ENCODE peak calls at places on chromosome 18, in five cellular contexts. T is neural progenitor cell, L is K562, C is ovary, Q is heart right ventricle. J is an unnamed sample.

GRCh38 chr18:2111456-2111855 is 459.8 kb downstream of the METTL4 start:
- DNase-seq in T (no peak), Q (no peak), C (no peak), L (no peak), J (no peak)

GRCh38 chr18:3048121-3048520 is 35.2 kb upstream of the LPIN2 start:
- DNase-seq in T (no peak), L (no peak), C (no peak), Q (no peak), J (peak; percentile 6)

GRCh38 chr18:27717250-27717649 is 459.7 kb downstream of the CDH2 start:
- DNase-seq in Q (no peak), C (no peak), L (no peak), T (no peak), J (no peak)

GRCh38 chr18:56298935-56299334 is 339.5 kb downstream of the TXNL1 start:
- DNase-seq in Q (no peak), L (no peak), T (no peak), C (no peak), J (no peak)

GRCh38 chr18:5468394-5468793 is 75.4 kb downstream of the EPB41L3 start:
- DNase-seq in T (no peak), Q (no peak), L (no peak), C (no peak), J (no peak)

GRCh38 chr18:395481-396250 is 104.8 kb downstream of the COLEC12 start:
- DNase-seq in L (no peak), T (no peak), C (no peak), Q (no peak), J (peak; percentile 66)

GRCh38 chr18:41324934-41325333 is 630.1 kb upstream of the PIK3C3 start:
- DNase-seq in C (no peak), T (no peak), L (no peak), Q (no peak), J (no peak)

GRCh38 chr18:5626130-5626880 is 82.5 kb upstream of the EPB41L3 start:
- DNase-seq in Q (no peak), L (no peak), C (no peak), T (no peak), J (no peak)

GRCh38 chr18:22609642-22610041 is 191.9 kb upstream of the CTAGE1 start:
- DNase-seq in C (peak; percentile 32), T (peak; percentile 42), Q (peak; percentile 86), L (no peak), J (no peak)

GRCh38 chr18:66833646-66834045 is 229.8 kb upstream of the CDH19 start:
- DNase-seq in Q (no peak), C (no peak), L (no peak), T (no peak), J (no peak)

GRCh38 chr18:68428026-68428425 is 286.9 kb downstream of the TMX3 start:
- DNase-seq in T (no peak), L (no peak), Q (no peak), C (no peak), J (peak; percentile 8)

GRCh38 chr18:498901-499300 is 1.6 kb downstream of the COLEC12 start:
- DNase-seq in T (no peak), Q (no peak), C (no peak), L (no peak), J (no peak)

GRCh38 chr18:48931680-48932461 is 18.9 kb downstream of the SMAD7 start:
- DNase-seq in L (peak; percentile 44), C (peak; percentile 25), T (no peak), Q (no peak), J (peak; percentile 40)

GRCh38 chr18:63144748-63145147 is 174.8 kb downstream of the BCL2 start:
- DNase-seq in T (no peak), C (no peak), L (no peak), Q (no peak), J (no peak)

GRCh38 chr18:57211776-57212175 is 64.9 kb downstream of the BOD1L2 start:
- DNase-seq in T (no peak), L (no peak), C (no peak), Q (no peak), J (no peak)

GRCh38 chr18:56873441-56874140 is 222.4 kb downstream of the WDR7 start:
- DNase-seq in C (no peak), L (no peak), T (peak; percentile 66), Q (no peak), J (no peak)

GRCh38 chr18:78632111-78632541 is 347.5 kb upstream of the SALL3 start:
- DNase-seq in Q (no peak), L (no peak), T (peak; percentile 21), C (no peak), J (no peak)

GRCh38 chr18:3466051-3466450 is 16.1 kb downstream of the TGIF1 start:
- DNase-seq in Q (peak; percentile 43), T (no peak), C (no peak), L (no peak), J (no peak)

GRCh38 chr18:58915006-58915799 is 50.5 kb downstream of the ZNF532 start:
- DNase-seq in T (no peak), C (no peak), Q (no peak), L (no peak), J (no peak)

DNA sequence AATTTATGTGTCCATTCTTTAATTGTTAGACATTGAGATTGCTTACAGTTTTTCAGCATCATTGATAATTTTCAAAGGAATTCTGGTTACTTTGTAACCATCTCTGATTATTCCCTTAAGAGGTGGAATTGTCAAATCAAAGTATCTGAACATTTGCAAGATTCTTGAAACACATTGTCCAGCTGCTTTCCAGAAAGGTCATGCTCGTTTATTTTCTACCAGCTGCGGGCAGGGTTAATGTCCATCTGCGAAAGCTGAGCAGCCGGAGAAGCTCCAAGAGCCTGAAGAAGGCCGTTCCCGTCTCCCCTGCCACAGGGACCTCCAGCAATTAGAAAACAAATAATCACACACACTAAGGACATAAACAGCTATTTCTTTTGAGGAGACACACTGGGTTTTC is 76.1 kb upstream of the TXNDC2 start:
- DNase-seq in Q (no peak), T (no peak), C (no peak), L (no peak), J (no peak)
- H3K9me3 ChIP-seq in Q (no peaks in the 10 kb centered on the region), T (no peaks in the 10 kb centered on the region), C (no peaks in the 10 kb centered on the region), L (peaks cover 5% of the 10 kb centered on the region), J (no peaks in the 10 kb centered on the region)

GRCh38 chr18:70576281-70577022 is 287.6 kb downstream of the SOCS6 start:
- DNase-seq in C (no peak), T (peak; percentile 6), L (no peak), Q (no peak), J (no peak)

GRCh38 chr18:70577023-70577420 is 288.2 kb downstream of the SOCS6 start:
- DNase-seq in C (no peak), Q (no peak), L (no peak), T (no peak), J (no peak)

GRCh38 chr18:70578480-70578879 is 289.6 kb downstream of the SOCS6 start:
- DNase-seq in L (no peak), T (peak; percentile 78), C (no peak), Q (no peak), J (no peak)
- H3K9me3 ChIP-seq in L (no peaks in the 10 kb centered on the region), T (no peaks in the 10 kb centered on the region), C (no peaks in the 10 kb centered on the region), Q (no peaks in the 10 kb centered on the region), J (no peaks in the 10 kb centered on the region)

GRCh38 chr18:71727909-71728308 is 816.2 kb downstream of the CBLN2 start:
- DNase-seq in C (no peak), L (no peak), Q (no peak), T (no peak), J (no peak)
- H3K9me3 ChIP-seq in C (no peaks in the 10 kb centered on the region), L (no peaks in the 10 kb centered on the region), Q (peaks cover 3% of the 10 kb centered on the region), T (no peaks in the 10 kb centered on the region), J (no peaks in the 10 kb centered on the region)

GRCh38 chr18:13716916-13717315 is 9.4 kb downstream of the FAM210A start:
- DNase-seq in L (no peak), T (no peak), C (no peak), Q (no peak), J (no peak)
- H3K9me3 ChIP-seq in L (no peaks in the 10 kb centered on the region), T (no peaks in the 10 kb centered on the region), C (no peaks in the 10 kb centered on the region), Q (no peaks in the 10 kb centered on the region), J (no peaks in the 10 kb centered on the region)

GRCh38 chr18:10949655-10950054 is 199.7 kb downstream of the PIEZO2 start:
- DNase-seq in T (no peak), C (no peak), Q (no peak), L (no peak), J (no peak)

GRCh38 chr18:10953672-10954071 is 195.7 kb downstream of the PIEZO2 start:
- DNase-seq in Q (no peak), C (no peak), L (no peak), T (no peak), J (peak; percentile 24)

GRCh38 chr18:10950080-10950875 is 199.1 kb downstream of the PIEZO2 start:
- DNase-seq in T (no peak), L (no peak), Q (no peak), C (no peak), J (no peak)

GRCh38 chr18:10951631-10952544 is 197.5 kb downstream of the PIEZO2 start:
- DNase-seq in T (no peak), L (no peak), Q (no peak), C (no peak), J (no peak)

GRCh38 chr18:10950876-10951630 is 198.3 kb downstream of the PIEZO2 start:
- DNase-seq in T (no peak), C (no peak), L (no peak), Q (no peak), J (no peak)
- H3K9me3 ChIP-seq in T (peaks cover 2% of the 10 kb centered on the region), C (no peaks in the 10 kb centered on the region), L (no peaks in the 10 kb centered on the region), Q (peaks cover 3% of the 10 kb centered on the region), J (no peaks in the 10 kb centered on the region)

DNA sequence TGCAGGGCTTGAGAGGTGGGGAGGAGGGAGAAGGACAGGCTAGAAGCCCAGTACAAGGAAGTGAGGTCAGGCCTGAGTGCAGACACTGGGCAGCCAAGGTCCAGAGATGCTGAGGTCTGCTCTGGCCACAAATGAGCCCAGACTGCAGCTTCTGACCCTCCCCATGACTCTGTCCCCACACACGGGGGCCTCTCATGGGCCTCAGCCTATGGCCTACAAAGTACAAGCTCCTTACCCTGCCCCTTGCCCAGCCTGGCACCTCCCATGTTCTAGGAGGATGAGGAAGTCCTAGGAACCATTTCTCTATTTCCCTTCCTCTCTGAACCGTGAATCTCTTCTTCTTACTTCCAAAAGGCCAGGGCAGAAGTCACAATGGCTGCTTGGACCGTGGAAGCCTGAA is 193.8 kb downstream of the ANKRD30B start:
- DNase-seq in Q (no peak), L (no peak), T (no peak), C (no peak), J (no peak)
- H3K9me3 ChIP-seq in Q (no peaks in the 10 kb centered on the region), L (no peaks in the 10 kb centered on the region), T (peaks cover 6% of the 10 kb centered on the region), C (no peaks in the 10 kb centered on the region), J (no peaks in the 10 kb centered on the region)

GRCh38 chr18:71678144-71678543 is 866.0 kb downstream of the CBLN2 start:
- DNase-seq in C (no peak), T (no peak), Q (no peak), L (no peak), J (no peak)
- H3K9me3 ChIP-seq in C (no peaks in the 10 kb centered on the region), T (no peaks in the 10 kb centered on the region), Q (no peaks in the 10 kb centered on the region), L (no peaks in the 10 kb centered on the region), J (no peaks in the 10 kb centered on the region)

DNA sequence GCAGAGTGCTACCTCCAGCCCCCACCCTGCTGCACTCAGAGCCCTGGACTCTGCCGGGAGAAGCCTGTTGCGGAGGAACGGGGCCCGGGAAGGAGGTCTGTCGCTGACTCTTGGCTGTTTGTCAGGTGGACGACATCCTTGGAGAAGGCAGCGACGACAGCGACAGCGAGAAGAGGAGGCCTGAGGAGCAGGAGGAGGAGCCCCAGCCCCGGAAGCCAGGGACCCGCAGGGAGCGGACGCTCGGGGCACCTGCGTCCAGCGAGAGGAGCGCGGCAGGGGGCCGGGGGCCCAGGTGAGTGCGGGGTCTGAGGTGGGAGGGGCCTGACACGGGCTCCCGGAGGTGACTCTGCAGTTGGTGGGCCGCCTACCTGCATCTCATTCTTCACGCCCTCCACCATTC is 56.6 kb downstream of the CTDP1 start:
- DNase-seq in Q (no peak), C (no peak), T (no peak), L (no peak), J (no peak)
- H3K9me3 ChIP-seq in Q (no peaks in the 10 kb centered on the region), C (no peaks in the 10 kb centered on the region), T (peaks cover 6% of the 10 kb centered on the region), L (peaks cover 7% of the 10 kb centered on the region), J (no peaks in the 10 kb centered on the region)

J was measured in BE2C.